ENCODE peak calls at places on chromosomes 5 and 9, in seven cellular contexts. S is AG10803, W is H1, P is brain microvascular endothelial cell, B is NCI-H2107, Q is midbrain, L is GF-D8. K is an unnamed sample.

GRCh38 chr5:72452515-72453259 is 54.5 kb downstream of the ZNF366 start:
- DNase-seq in S (peak), W (no peak), P (peak), B (no peak), Q (no peak), L (no peak), K (no peak)

GRCh38 chr5:39024005-39024404 is 50.2 kb downstream of the RICTOR start:
- DNase-seq in S (no peak), W (no peak), P (peak), B (no peak), Q (no peak), L (no peak), K (no peak)

GRCh38 chr5:26003966-26004365 is 1034.4 kb downstream of the CDH9 start:
- DNase-seq in S (no peak), W (no peak), P (no peak), B (no peak), Q (no peak), L (no peak), K (no peak)

GRCh38 chr5:3356016-3356415 is 239.6 kb upstream of the IRX1 start:
- DNase-seq in S (no peak), W (no peak), P (no peak), B (no peak), Q (no peak), L (no peak), K (no peak)

GRCh38 chr5:2071562-2071961 is 188.8 kb upstream of the IRX4 start:
- DNase-seq in S (no peak), W (no peak), P (no peak), B (no peak), Q (no peak), L (no peak), K (no peak)

GRCh38 chr5:179339996-179340395 is 5.3 kb downstream of the ADAMTS2 start:
- DNase-seq in S (no peak), W (no peak), P (no peak), B (no peak), Q (no peak), L (no peak), K (no peak)

GRCh38 chr5:100777680-100778281 is 125.3 kb downstream of the ST8SIA4 start:
- DNase-seq in S (peak), W (no peak), P (peak), B (no peak), Q (peak), L (peak), K (no peak)

GRCh38 chr9:109477269-109478203 is 20.6 kb downstream of the PTPN3 start:
- DNase-seq in S (no peak), W (no peak), P (no peak), B (no peak), Q (no peak), L (no peak), K (no peak)

GRCh38 chr9:5579881-5580280 is 49.0 kb upstream of the RIC1 start:
- DNase-seq in S (no peak), W (no peak), P (no peak), B (no peak), Q (no peak), L (no peak), K (no peak)

GRCh38 chr5:68749648-68750047 is 344.2 kb upstream of the SLC30A5 start:
- DNase-seq in S (peak), W (no peak), P (no peak), B (no peak), Q (no peak), L (peak), K (no peak)

GRCh38 chr5:74945561-74946165 is 79.5 kb upstream of the FAM169A start:
- DNase-seq in S (no peak), W (no peak), P (no peak), B (no peak), Q (no peak), L (no peak), K (no peak)

GRCh38 chr5:40006260-40006659 is 581.5 kb upstream of the DAB2 start:
- DNase-seq in S (no peak), W (no peak), P (no peak), B (no peak), Q (no peak), L (no peak), K (no peak)

GRCh38 chr5:90519081-90519480 is 10.3 kb downstream of the LYSMD3 start:
- DNase-seq in S (no peak), W (no peak), P (no peak), B (peak), Q (no peak), L (no peak), K (no peak)

GRCh38 chr5:139847790-139848507 is 52.3 kb downstream of the PSD2 start:
- DNase-seq in S (peak), W (peak), P (peak), B (no peak), Q (peak), L (no peak), K (no peak)

GRCh38 chr9:121757286-121757595 is 105.8 kb downstream of the DAB2IP start:
- DNase-seq in S (no peak), W (no peak), P (no peak), B (no peak), Q (no peak), L (no peak), K (no peak)

GRCh38 chr5:122401991-122402710 is 90.1 kb downstream of the SNCAIP start:
- DNase-seq in S (no peak), W (no peak), P (no peak), B (no peak), Q (no peak), L (no peak), K (no peak)

K was measured in NCI-H2081 treated with DMSO at 0.1 percent for 48 hours.